ENCODE peak calls at places on chromosomes 16 and 17, in four cellular contexts. T is GM12878, H is K562, D is HepG2. F is an unnamed sample.

GRCh38 chr16:67157892-67158635 is 1.6 kb downstream of the TRADD start:
- DNase-seq in H (no peak), D (no peak), T (no peak), F (no peak)

GRCh38 chr17:76474894-76475293 is 7.5 kb downstream of the AANAT start:
- DNase-seq in H (no peak), D (no peak), T (no peak), F (no peak)

GRCh38 chr16:55678061-55678935 is 22.5 kb downstream of the SLC6A2 start:
- DNase-seq in T (no peak), D (no peak), H (no peak), F (no peak)

GRCh38 chr17:50044483-50044882 is 11.4 kb upstream of the ITGA3 start:
- DNase-seq in T (no peak), D (no peak), H (no peak), F (no peak)

GRCh38 chr16:1272453-1273198 is 16.8 kb downstream of the TPSD1 start:
- DNase-seq in H (no peak), T (no peak), D (no peak), F (peak; percentile 84)

GRCh38 chr17:4247981-4248388 is 15.8 kb downstream of the ANKFY1 start:
- DNase-seq in T (no peak), D (peak; percentile 55), H (peak; percentile 29), F (no peak)

GRCh38 chr16:23784811-23785447 is 30.1 kb downstream of the CHP2 start:
- DNase-seq in H (peak; percentile 73), T (no peak), D (no peak), F (no peak)

GRCh38 chr16:35252356-35252936 is 1793.0 kb downstream of the TP53TG3F start:
- DNase-seq in H (no peak), D (no peak), T (no peak), F (no peak)

GRCh38 chr16:84327926-84328505 is 33.3 kb downstream of the WFDC1 start:
- DNase-seq in D (no peak), T (no peak), H (no peak), F (no peak)

GRCh38 chr17:65389956-65390355 is 171.5 kb downstream of the AXIN2 start:
- DNase-seq in D (no peak), T (no peak), H (no peak), F (no peak)

GRCh38 chr16:749010-749409 is 8.2 kb upstream of the CIAO3 start:
- DNase-seq in D (no peak), H (no peak), T (no peak), F (no peak)

GRCh38 chr17:79065105-79065670 is 9.4 kb upstream of the ENGASE start:
- DNase-seq in T (no peak), H (peak; percentile 66), D (peak; percentile 43), F (no peak)

GRCh38 chr16:79096246-79096645 is 504.3 kb downstream of the MAF start:
- DNase-seq in D (no peak), H (no peak), T (no peak), F (no peak)

GRCh38 chr16:67396159-67396774 is 3.0 kb upstream of the TPPP3 start:
- DNase-seq in D (peak; percentile 96), T (no peak), H (peak; percentile 93), F (peak; percentile 87)

GRCh38 chr16:22784690-22785214 is 29.2 kb upstream of the HS3ST2 start:
- DNase-seq in H (no peak), D (no peak), T (no peak), F (no peak)

GRCh38 chr17:17888821-17889220 is 52.0 kb upstream of the SREBF1 start:
- DNase-seq in T (no peak), D (no peak), H (no peak), F (peak; percentile 53)

GRCh38 chr17:14926526-14927122 is 338.5 kb downstream of the PMP22 start:
- DNase-seq in D (peak; percentile 38), T (no peak), H (peak; percentile 12), F (peak; percentile 26)

GRCh38 chr16:440627-441026 is 15.2 kb downstream of the RAB11FIP3 start:
- DNase-seq in H (no peak), T (no peak), D (no peak), F (no peak)

GRCh38 chr16:75244844-75245758 is 6.3 kb downstream of the BCAR1 start:
- DNase-seq in T (no peak), D (peak; percentile 99), H (no peak), F (peak; percentile 82)

GRCh38 chr17:61331886-61332285 is 67.8 kb upstream of the TBX2 start:
- DNase-seq in D (no peak), H (no peak), T (no peak), F (no peak)

GRCh38 chr17:77728022-77728671 is 230.4 kb upstream of the TNRC6C start:
- DNase-seq in T (no peak), H (no peak), D (peak; percentile 58), F (peak; percentile 62)

GRCh38 chr16:85350973-85351372 is 238.7 kb upstream of the CIBAR2 start:
- DNase-seq in D (no peak), T (no peak), H (no peak), F (peak; percentile 88)

GRCh38 chr16:61587526-61587925 is 448.7 kb downstream of the CDH8 start:
- DNase-seq in H (no peak), D (no peak), T (no peak), F (no peak)

GRCh38 chr17:17041018-17041521 is 1.2 kb upstream of the MPRIP start:
- DNase-seq in H (peak; percentile 36), D (peak; percentile 60), T (no peak), F (no peak)

GRCh38 chr17:70327723-70328122 is 158.4 kb downstream of the KCNJ2 start:
- DNase-seq in H (no peak), T (no peak), D (no peak), F (no peak)

GRCh38 chr16:30416047-30416603 is 8.7 kb downstream of the ZNF771 start:
- DNase-seq in H (no peak), T (no peak), D (no peak), F (no peak)

GRCh38 chr17:18217412-18218015 is 7.9 kb upstream of the LLGL1 start:
- DNase-seq in T (peak; percentile 2), H (peak; percentile 81), D (peak; percentile 62), F (peak; percentile 86)

GRCh38 chr17:66507103-66507923 is 204.9 kb downstream of the PRKCA start:
- DNase-seq in D (peak; percentile 39), H (peak; percentile 62), T (no peak), F (no peak)

GRCh38 chr17:68910789-68911431 is 44.3 kb downstream of the ABCA8 start:
- DNase-seq in H (no peak), T (no peak), D (no peak), F (no peak)

GRCh38 chr16:70434489-70435260 is 4.2 kb downstream of the ST3GAL2 start:
- DNase-seq in D (no peak), H (peak; percentile 2), T (no peak), F (no peak)

GRCh38 chr16:85471469-85472431 is 141.4 kb upstream of the GSE1 start:
- DNase-seq in D (no peak), T (no peak), H (no peak), F (no peak)

GRCh38 chr16:11256657-11257130 is 690 bp upstream of the SOCS1 start:
- DNase-seq in D (no peak), T (no peak), H (peak; percentile 71), F (peak; percentile 78)

GRCh38 chr16:58809213-58809612 is 75.1 kb upstream of the GOT2 start:
- DNase-seq in D (no peak), T (no peak), H (no peak), F (no peak)

GRCh38 chr16:86383488-86384262 is 126.7 kb upstream of the FOXF1 start:
- DNase-seq in T (no peak), D (no peak), H (peak; percentile 35), F (no peak)

DNA sequence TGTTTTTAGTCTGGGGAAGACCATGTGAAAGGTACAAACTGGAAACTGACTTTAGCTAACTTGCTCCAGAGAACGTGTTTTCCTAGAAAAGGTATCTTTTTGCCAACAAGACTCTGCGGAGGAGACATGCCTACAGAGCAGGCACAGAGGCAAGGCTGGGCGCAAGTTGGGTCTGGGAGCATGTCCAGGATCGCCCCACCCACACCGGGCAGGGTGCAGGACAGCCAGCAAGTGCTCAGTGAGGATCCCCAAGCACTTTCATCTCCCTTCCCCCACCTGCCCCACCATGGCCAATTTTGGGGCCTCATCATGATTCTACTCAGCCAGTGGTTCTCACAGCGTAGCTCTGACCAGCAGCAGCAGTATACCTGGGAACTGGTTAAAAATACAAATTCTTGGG is 18.2 kb upstream of the ROGDI start:
- DNase-seq in T (no peak), D (no peak), H (no peak), F (no peak)
- TF ChIP-seq MXI1 in T (no peak), D (no peak), H (no peak), F (no peak)

DNA sequence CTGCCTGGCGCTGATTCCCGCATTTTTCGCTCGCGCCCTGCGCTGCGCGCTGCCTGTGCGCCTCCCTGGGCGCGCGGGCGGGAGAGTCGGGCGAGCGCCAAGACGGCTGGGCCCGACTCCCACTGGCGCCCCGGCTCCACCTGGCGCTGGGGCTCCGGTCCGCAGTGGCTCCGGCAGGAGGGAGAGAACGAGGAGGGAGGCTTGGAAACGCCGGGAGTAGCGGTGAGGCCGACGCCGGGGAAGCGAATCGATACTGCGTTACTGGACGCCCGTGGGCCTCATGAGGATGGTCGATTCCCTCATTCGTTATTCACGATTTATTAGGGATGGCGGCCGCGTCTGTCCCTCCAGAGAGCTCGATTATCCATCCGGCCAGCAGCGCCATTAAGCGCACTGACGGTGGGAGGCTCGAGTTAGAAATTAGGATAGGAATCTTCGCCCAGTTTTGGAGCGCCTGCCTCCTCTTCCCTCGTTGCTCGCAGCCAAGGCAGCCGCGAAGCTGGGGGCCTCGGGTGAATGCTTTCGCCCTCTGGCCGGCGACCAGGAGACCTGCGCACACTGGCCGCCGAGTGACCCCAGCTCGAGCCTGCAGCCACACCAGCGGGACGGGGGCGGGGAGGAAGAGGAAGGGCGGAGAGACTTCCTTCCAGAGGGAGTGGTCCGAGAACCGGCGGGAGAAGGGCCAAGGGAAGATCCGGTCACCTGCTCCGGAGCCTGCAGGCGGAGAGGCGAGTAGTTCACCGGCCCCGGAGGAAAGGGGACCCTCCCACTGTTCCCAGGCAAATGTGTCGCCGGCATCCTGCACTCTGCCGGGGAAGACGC is 1.3 kb upstream of the PCGF2 start:
- DNase-seq in T (no peak), D (peak; percentile 89), H (peak; percentile 65), F (peak; percentile 65)
- TF ChIP-seq REST in T (no peak), D (no peak), H (no peak), F (no peak)

GRCh38 chr17:81398170-81398854 is 3.1 kb downstream of the BAHCC1 start:
- DNase-seq in D (no peak), T (no peak), H (no peak), F (peak; percentile 68)
- TF ChIP-seq MXI1 in D (no peak), T (no peak), H (no peak), F (no peak)

GRCh38 chr17:28228109-28228840 is 90.7 kb upstream of the TMEM97 start:
- DNase-seq in T (no peak), H (no peak), D (no peak), F (peak; percentile 46)
- TF ChIP-seq REST in T (no peak), H (no peak), D (no peak), F (peak; percentile 79)

GRCh38 chr16:52611817-52612673 is 65.1 kb upstream of the TOX3 start:
- DNase-seq in T (no peak), D (peak; percentile 99), H (no peak), F (no peak)
- TF ChIP-seq MXI1 in T (no peak), D (peak; percentile 62), H (no peak), F (no peak)

GRCh38 chr17:8222630-8223355 is 12.4 kb upstream of the AURKB start:
- DNase-seq in T (peak; percentile 81), H (peak; percentile 50), D (peak; percentile 88), F (peak; percentile 76)
- TF ChIP-seq REST in T (no peak), H (no peak), D (no peak), F (peak; percentile 38)

GRCh38 chr16:64659863-64660262 is 462.0 kb downstream of the CDH11 start:
- DNase-seq in T (no peak), D (no peak), H (no peak), F (no peak)

GRCh38 chr16:64656471-64656870 is 465.4 kb downstream of the CDH11 start:
- DNase-seq in H (no peak), T (no peak), D (no peak), F (no peak)

GRCh38 chr16:64654137-64654652 is 467.7 kb downstream of the CDH11 start:
- DNase-seq in T (no peak), D (no peak), H (no peak), F (no peak)

GRCh38 chr16:64657316-64658011 is 464.4 kb downstream of the CDH11 start:
- DNase-seq in H (no peak), T (no peak), D (no peak), F (no peak)
- TF ChIP-seq MXI1 in H (no peak), T (no peak), D (no peak), F (no peak)

F was measured in SK-N-SH.